ENCODE peak calls at places on chromosome 4, in ten cellular contexts. One of them, this sample, is unnamed.
A peak's percentile ranks its signal among the peaks of the same experiment; 100 is the strongest.

GRCh38 chr4:79241846-79242245 is 84.0 kb downstream of the NAA11 start:
- DNase-seq in A673: peak; percentile 4
- DNase-seq in astrocyte: peak; percentile 60
- DNase-seq in endodermal cell: peak; percentile 53
- DNase-seq in body of pancreas: no peak
- DNase-seq in dorsolateral prefrontal cortex: no peak
- DNase-seq in brain microvascular endothelial cell: peak; percentile 45
- DNase-seq in OCI-LY7: no peak
- DNase-seq in uterus: no peak
- DNase-seq in MM.1S: no peak
- DNase-seq in this sample: no peak

GRCh38 chr4:90126805-90127204 is 389 bp upstream of the CCSER1 start:
- DNase-seq in A673: no peak
- DNase-seq in astrocyte: no peak
- DNase-seq in endodermal cell: peak; percentile 53
- DNase-seq in body of pancreas: no peak
- DNase-seq in dorsolateral prefrontal cortex: no peak
- DNase-seq in brain microvascular endothelial cell: no peak
- DNase-seq in OCI-LY7: no peak
- DNase-seq in uterus: no peak
- DNase-seq in MM.1S: no peak
- DNase-seq in this sample: no peak

GRCh38 chr4:71472946-71473345 is 134.1 kb downstream of the SLC4A4 start:
- DNase-seq in A673: no peak
- DNase-seq in astrocyte: peak; percentile 87
- DNase-seq in endodermal cell: no peak
- DNase-seq in body of pancreas: no peak
- DNase-seq in dorsolateral prefrontal cortex: no peak
- DNase-seq in brain microvascular endothelial cell: peak; percentile 65
- DNase-seq in OCI-LY7: no peak
- DNase-seq in uterus: no peak
- DNase-seq in MM.1S: no peak
- DNase-seq in this sample: peak; percentile 5

GRCh38 chr4:58507079-58507478 is 1396.9 kb upstream of the IGFBP7 start:
- DNase-seq in A673: no peak
- DNase-seq in astrocyte: no peak
- DNase-seq in endodermal cell: peak; percentile 67
- DNase-seq in body of pancreas: no peak
- DNase-seq in dorsolateral prefrontal cortex: no peak
- DNase-seq in brain microvascular endothelial cell: no peak
- DNase-seq in OCI-LY7: no peak
- DNase-seq in uterus: no peak
- DNase-seq in MM.1S: no peak
- DNase-seq in this sample: no peak

GRCh38 chr4:184851200-184851541 is 25.4 kb upstream of the ACSL1 start:
- DNase-seq in A673: peak; percentile 53
- DNase-seq in astrocyte: no peak
- DNase-seq in endodermal cell: no peak
- DNase-seq in body of pancreas: no peak
- DNase-seq in dorsolateral prefrontal cortex: no peak
- DNase-seq in brain microvascular endothelial cell: no peak
- DNase-seq in OCI-LY7: peak; percentile 77
- DNase-seq in uterus: no peak
- DNase-seq in MM.1S: peak; percentile 35
- DNase-seq in this sample: no peak

GRCh38 chr4:131974730-131975129 is 1174.4 kb upstream of the PCDH10 start:
- DNase-seq in A673: no peak
- DNase-seq in astrocyte: no peak
- DNase-seq in endodermal cell: no peak
- DNase-seq in body of pancreas: no peak
- DNase-seq in dorsolateral prefrontal cortex: no peak
- DNase-seq in brain microvascular endothelial cell: no peak
- DNase-seq in OCI-LY7: no peak
- DNase-seq in uterus: no peak
- DNase-seq in MM.1S: no peak
- DNase-seq in this sample: peak; percentile 0

GRCh38 chr4:164615964-164616363 is 138.0 kb upstream of the SMIM31 start:
- DNase-seq in A673: no peak
- DNase-seq in astrocyte: no peak
- DNase-seq in endodermal cell: no peak
- DNase-seq in body of pancreas: no peak
- DNase-seq in dorsolateral prefrontal cortex: no peak
- DNase-seq in brain microvascular endothelial cell: no peak
- DNase-seq in OCI-LY7: no peak
- DNase-seq in uterus: no peak
- DNase-seq in MM.1S: no peak
- DNase-seq in this sample: no peak

GRCh38 chr4:142718981-142719380 is 127.1 kb downstream of the INPP4B start:
- DNase-seq in A673: no peak
- DNase-seq in astrocyte: no peak
- DNase-seq in endodermal cell: no peak
- DNase-seq in body of pancreas: no peak
- DNase-seq in dorsolateral prefrontal cortex: no peak
- DNase-seq in brain microvascular endothelial cell: no peak
- DNase-seq in OCI-LY7: no peak
- DNase-seq in uterus: no peak
- DNase-seq in MM.1S: no peak
- DNase-seq in this sample: no peak

GRCh38 chr4:37837446-37837845 is 11.0 kb downstream of the PGM2 start:
- DNase-seq in A673: peak; percentile 83
- DNase-seq in astrocyte: peak; percentile 89
- DNase-seq in endodermal cell: no peak
- DNase-seq in body of pancreas: no peak
- DNase-seq in dorsolateral prefrontal cortex: no peak
- DNase-seq in brain microvascular endothelial cell: peak; percentile 68
- DNase-seq in OCI-LY7: peak; percentile 35
- DNase-seq in uterus: no peak
- DNase-seq in MM.1S: no peak
- DNase-seq in this sample: peak; percentile 45

GRCh38 chr4:139767585-139767984 is 102.0 kb downstream of the MGST2 start:
- DNase-seq in A673: no peak
- DNase-seq in astrocyte: no peak
- DNase-seq in endodermal cell: no peak
- DNase-seq in body of pancreas: no peak
- DNase-seq in dorsolateral prefrontal cortex: no peak
- DNase-seq in brain microvascular endothelial cell: no peak
- DNase-seq in OCI-LY7: no peak
- DNase-seq in uterus: no peak
- DNase-seq in MM.1S: no peak
- DNase-seq in this sample: no peak

GRCh38 chr4:6782147-6782845 is at the start of gene KIAA0232:
- DNase-seq in A673: peak; percentile 96
- DNase-seq in astrocyte: peak; percentile 93
- DNase-seq in endodermal cell: peak; percentile 95
- DNase-seq in body of pancreas: peak; percentile 92
- DNase-seq in dorsolateral prefrontal cortex: peak; percentile 87
- DNase-seq in brain microvascular endothelial cell: peak; percentile 78
- DNase-seq in OCI-LY7: peak; percentile 96
- DNase-seq in uterus: peak; percentile 90
- DNase-seq in MM.1S: peak; percentile 92
- DNase-seq in this sample: peak; percentile 89

GRCh38 chr4:176641237-176641636 is 151.5 kb downstream of the VEGFC start:
- DNase-seq in A673: no peak
- DNase-seq in astrocyte: peak; percentile 12
- DNase-seq in endodermal cell: no peak
- DNase-seq in body of pancreas: no peak
- DNase-seq in dorsolateral prefrontal cortex: no peak
- DNase-seq in brain microvascular endothelial cell: peak; percentile 81
- DNase-seq in OCI-LY7: no peak
- DNase-seq in uterus: no peak
- DNase-seq in MM.1S: no peak
- DNase-seq in this sample: no peak

GRCh38 chr4:73944061-73944875 is 37.6 kb downstream of the PF4 start:
- DNase-seq in A673: no peak
- DNase-seq in astrocyte: no peak
- DNase-seq in endodermal cell: peak; percentile 84
- DNase-seq in body of pancreas: peak; percentile 30
- DNase-seq in dorsolateral prefrontal cortex: no peak
- DNase-seq in brain microvascular endothelial cell: no peak
- DNase-seq in OCI-LY7: no peak
- DNase-seq in uterus: no peak
- DNase-seq in MM.1S: no peak
- DNase-seq in this sample: peak; percentile 4

GRCh38 chr4:687975-688694 is 816 bp downstream of the SLC49A3 start:
- DNase-seq in A673: no peak
- DNase-seq in astrocyte: no peak
- DNase-seq in endodermal cell: no peak
- DNase-seq in body of pancreas: peak; percentile 58
- DNase-seq in dorsolateral prefrontal cortex: no peak
- DNase-seq in brain microvascular endothelial cell: no peak
- DNase-seq in OCI-LY7: no peak
- DNase-seq in uterus: no peak
- DNase-seq in MM.1S: no peak
- DNase-seq in this sample: no peak

GRCh38 chr4:59608466-59608865 is 1591.7 kb upstream of the ADGRL3 start:
- DNase-seq in A673: no peak
- DNase-seq in astrocyte: peak; percentile 50
- DNase-seq in endodermal cell: no peak
- DNase-seq in body of pancreas: no peak
- DNase-seq in dorsolateral prefrontal cortex: no peak
- DNase-seq in brain microvascular endothelial cell: no peak
- DNase-seq in OCI-LY7: no peak
- DNase-seq in uterus: no peak
- DNase-seq in MM.1S: no peak
- DNase-seq in this sample: peak; percentile 17

GRCh38 chr4:2260336-2261109 is 1.4 kb downstream of the MXD4 start:
- DNase-seq in A673: no peak
- DNase-seq in astrocyte: no peak
- DNase-seq in endodermal cell: peak; percentile 45
- DNase-seq in body of pancreas: peak; percentile 19
- DNase-seq in dorsolateral prefrontal cortex: peak; percentile 9
- DNase-seq in brain microvascular endothelial cell: no peak
- DNase-seq in OCI-LY7: no peak
- DNase-seq in uterus: peak; percentile 18
- DNase-seq in MM.1S: no peak
- DNase-seq in this sample: no peak
- H3K27ac ChIP-seq in A673: peak overlapping the region; percentile 54
- H3K27ac ChIP-seq in astrocyte: peak overlapping the region; percentile 53
- H3K27ac ChIP-seq in endodermal cell: no peak overlapping the region
- H3K27ac ChIP-seq in body of pancreas: peak overlapping the region; percentile 90
- H3K27ac ChIP-seq in dorsolateral prefrontal cortex: peak overlapping the region; percentile 61
- H3K27ac ChIP-seq in brain microvascular endothelial cell: peak overlapping the region; percentile 83
- H3K27ac ChIP-seq in OCI-LY7: no peak overlapping the region
- H3K27ac ChIP-seq in uterus: peak overlapping the region; percentile 93
- H3K27ac ChIP-seq in MM.1S: no peak overlapping the region
- H3K27ac ChIP-seq in this sample: peak overlapping the region; percentile 91

DNA sequence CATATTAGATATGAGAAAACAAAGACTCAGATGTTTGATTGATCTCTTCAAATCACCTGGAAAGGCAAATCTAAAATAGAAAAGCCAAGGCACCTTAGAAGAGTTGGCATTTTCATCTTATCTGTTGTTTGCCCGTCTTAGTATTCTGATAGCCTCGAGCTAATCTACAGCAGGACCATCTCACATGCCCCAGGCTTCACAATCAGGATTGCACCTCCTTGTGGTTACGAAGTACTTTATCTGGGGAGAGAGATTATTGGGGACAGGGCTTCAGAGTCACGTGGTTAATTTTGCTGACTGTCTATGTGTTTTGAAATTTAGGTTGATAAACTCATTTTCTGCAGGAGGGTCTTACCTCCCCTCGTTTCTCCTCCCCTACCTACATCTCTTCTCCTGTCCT is 313.1 kb upstream of the ANXA10 start:
- DNase-seq in A673: no peak
- DNase-seq in astrocyte: no peak
- DNase-seq in endodermal cell: no peak
- DNase-seq in body of pancreas: no peak
- DNase-seq in dorsolateral prefrontal cortex: no peak
- DNase-seq in brain microvascular endothelial cell: no peak
- DNase-seq in OCI-LY7: no peak
- DNase-seq in uterus: no peak
- DNase-seq in MM.1S: no peak
- DNase-seq in this sample: no peak
- TF ChIP-seq CTCF in A673: peak; percentile 14
- TF ChIP-seq CTCF in astrocyte: no peak
- TF ChIP-seq CTCF in endodermal cell: peak; percentile 38
- TF ChIP-seq CTCF in body of pancreas: no peak
- TF ChIP-seq CTCF in dorsolateral prefrontal cortex: no peak
- TF ChIP-seq CTCF in brain microvascular endothelial cell: no peak
- TF ChIP-seq CTCF in OCI-LY7: no peak
- TF ChIP-seq CTCF in uterus: no peak
- TF ChIP-seq CTCF in MM.1S: no peak
- TF ChIP-seq CTCF in this sample: no peak

GRCh38 chr4:56613101-56613862 is 67.8 kb downstream of the HOPX start:
- DNase-seq in A673: no peak
- DNase-seq in astrocyte: peak; percentile 84
- DNase-seq in endodermal cell: no peak
- DNase-seq in body of pancreas: no peak
- DNase-seq in dorsolateral prefrontal cortex: no peak
- DNase-seq in brain microvascular endothelial cell: peak; percentile 56
- DNase-seq in OCI-LY7: no peak
- DNase-seq in uterus: no peak
- DNase-seq in MM.1S: no peak
- DNase-seq in this sample: peak; percentile 62

GRCh38 chr4:56606385-56606784 is 74.7 kb downstream of the HOPX start:
- DNase-seq in A673: no peak
- DNase-seq in astrocyte: no peak
- DNase-seq in endodermal cell: no peak
- DNase-seq in body of pancreas: no peak
- DNase-seq in dorsolateral prefrontal cortex: no peak
- DNase-seq in brain microvascular endothelial cell: no peak
- DNase-seq in OCI-LY7: no peak
- DNase-seq in uterus: no peak
- DNase-seq in MM.1S: no peak
- DNase-seq in this sample: no peak

GRCh38 chr4:56607926-56608325 is 73.2 kb downstream of the HOPX start:
- DNase-seq in A673: no peak
- DNase-seq in astrocyte: no peak
- DNase-seq in endodermal cell: no peak
- DNase-seq in body of pancreas: no peak
- DNase-seq in dorsolateral prefrontal cortex: no peak
- DNase-seq in brain microvascular endothelial cell: no peak
- DNase-seq in OCI-LY7: no peak
- DNase-seq in uterus: no peak
- DNase-seq in MM.1S: no peak
- DNase-seq in this sample: no peak

GRCh38 chr4:56611501-56611900 is 69.6 kb downstream of the HOPX start:
- DNase-seq in A673: no peak
- DNase-seq in astrocyte: peak; percentile 57
- DNase-seq in endodermal cell: no peak
- DNase-seq in body of pancreas: no peak
- DNase-seq in dorsolateral prefrontal cortex: no peak
- DNase-seq in brain microvascular endothelial cell: no peak
- DNase-seq in OCI-LY7: no peak
- DNase-seq in uterus: no peak
- DNase-seq in MM.1S: no peak
- DNase-seq in this sample: no peak

GRCh38 chr4:56612282-56612681 is 68.8 kb downstream of the HOPX start:
- DNase-seq in A673: no peak
- DNase-seq in astrocyte: no peak
- DNase-seq in endodermal cell: no peak
- DNase-seq in body of pancreas: no peak
- DNase-seq in dorsolateral prefrontal cortex: no peak
- DNase-seq in brain microvascular endothelial cell: no peak
- DNase-seq in OCI-LY7: no peak
- DNase-seq in uterus: no peak
- DNase-seq in MM.1S: no peak
- DNase-seq in this sample: no peak
- H3K27ac ChIP-seq in A673: no peak overlapping the region
- H3K27ac ChIP-seq in astrocyte: no peak overlapping the region
- H3K27ac ChIP-seq in endodermal cell: no peak overlapping the region
- H3K27ac ChIP-seq in body of pancreas: no peak overlapping the region
- H3K27ac ChIP-seq in dorsolateral prefrontal cortex: no peak overlapping the region
- H3K27ac ChIP-seq in brain microvascular endothelial cell: no peak overlapping the region
- H3K27ac ChIP-seq in OCI-LY7: no peak overlapping the region
- H3K27ac ChIP-seq in uterus: no peak overlapping the region
- H3K27ac ChIP-seq in MM.1S: no peak overlapping the region
- H3K27ac ChIP-seq in this sample: peak overlapping the region; percentile 96

GRCh38 chr4:145380123-145380522 is 101.5 kb upstream of the SMAD1 start:
- DNase-seq in A673: no peak
- DNase-seq in astrocyte: no peak
- DNase-seq in endodermal cell: no peak
- DNase-seq in body of pancreas: no peak
- DNase-seq in dorsolateral prefrontal cortex: no peak
- DNase-seq in brain microvascular endothelial cell: no peak
- DNase-seq in OCI-LY7: no peak
- DNase-seq in uterus: no peak
- DNase-seq in MM.1S: no peak
- DNase-seq in this sample: peak; percentile 4
- TF ChIP-seq CTCF in A673: no peak
- TF ChIP-seq CTCF in astrocyte: no peak
- TF ChIP-seq CTCF in endodermal cell: no peak
- TF ChIP-seq CTCF in body of pancreas: no peak
- TF ChIP-seq CTCF in dorsolateral prefrontal cortex: no peak
- TF ChIP-seq CTCF in brain microvascular endothelial cell: no peak
- TF ChIP-seq CTCF in OCI-LY7: no peak
- TF ChIP-seq CTCF in uterus: no peak
- TF ChIP-seq CTCF in MM.1S: no peak
- TF ChIP-seq CTCF in this sample: no peak